ENCODE peak calls at places on chromosomes 11 and 22, in four cellular contexts. W is fibroblast of mammary gland; O is PC-9; Z is activated CD8-positive, alpha-beta T cell treated with anti-CD3 and anti-CD28 coated beads for 36 hours. B is an unnamed sample.

GRCh38 chr11:33766085-33766484 is 8.2 kb downstream of the FBXO3 start:
- DNase-seq in W (no peak), O (no peak), Z (no peak), B (no peak)

GRCh38 chr11:27158763-27159679 is 118.4 kb downstream of the BBOX1 start:
- DNase-seq in O (peak; percentile 56), Z (peak; percentile 44), W (peak; percentile 87), B (peak; percentile 34)

GRCh38 chr11:2196970-2197770 is 25.6 kb upstream of the TH start:
- DNase-seq in W (peak; percentile 47), Z (peak; percentile 86), O (peak; percentile 40), B (peak; percentile 91)

GRCh38 chr11:29272019-29272654 is 744.7 kb downstream of the KCNA4 start:
- DNase-seq in O (no peak), Z (no peak), W (peak; percentile 52), B (no peak)

GRCh38 chr11:39365809-39366436 is 2093.5 kb downstream of the LRRC4C start:
- DNase-seq in O (peak; percentile 37), W (no peak), Z (no peak), B (no peak)

GRCh38 chr22:21994881-21995444 is 12.4 kb upstream of the TOP3B start:
- DNase-seq in O (no peak), Z (no peak), W (no peak), B (no peak)

GRCh38 chr11:78346799-78347198 is 70.8 kb downstream of the GAB2 start:
- DNase-seq in O (no peak), W (peak; percentile 24), Z (no peak), B (no peak)

GRCh38 chr22:39229688-39230260 is 15.0 kb downstream of the PDGFB start:
- DNase-seq in W (no peak), Z (no peak), O (no peak), B (no peak)

GRCh38 chr22:41217553-41218157 is 12.5 kb downstream of the L3MBTL2 start:
- DNase-seq in O (no peak), Z (peak; percentile 65), W (peak; percentile 77), B (peak; percentile 59)

GRCh38 chr11:70127653-70128434 is 49.7 kb downstream of the ANO1 start:
- DNase-seq in W (no peak), Z (no peak), O (no peak), B (no peak)

GRCh38 chr11:65452806-65453490 is 30.4 kb downstream of the NEAT1 start:
- DNase-seq in Z (no peak), O (peak; percentile 86), W (peak; percentile 96), B (no peak)

GRCh38 chr11:125901872-125902271 is 1.1 kb downstream of the PUS3 start:
- DNase-seq in O (no peak), Z (no peak), W (no peak), B (no peak)

GRCh38 chr11:22225190-22225589 is 32.3 kb downstream of the ANO5 start:
- DNase-seq in Z (no peak), W (no peak), O (no peak), B (no peak)

GRCh38 chr11:69382131-69383128 is 88.5 kb downstream of the MYEOV start:
- DNase-seq in O (peak; percentile 82), W (peak; percentile 46), Z (peak; percentile 52), B (no peak)

GRCh38 chr11:7004482-7004881 is 15.7 kb downstream of the ZNF214 start:
- DNase-seq in O (no peak), Z (no peak), W (peak; percentile 95), B (no peak)

GRCh38 chr11:19281041-19281440 is 40.3 kb upstream of the E2F8 start:
- DNase-seq in O (no peak), W (no peak), Z (peak; percentile 9), B (no peak)

GRCh38 chr11:16397355-16397754 is 41.0 kb upstream of the SOX6 start:
- DNase-seq in Z (no peak), O (no peak), W (no peak), B (no peak)

GRCh38 chr11:102391549-102392237 is 44.7 kb downstream of the BIRC2 start:
- DNase-seq in Z (no peak), O (no peak), W (no peak), B (no peak)

GRCh38 chr22:29954203-29954855 is 71.4 kb downstream of the MTMR3 start:
- DNase-seq in O (no peak), W (no peak), Z (no peak), B (no peak)

GRCh38 chr11:128501576-128502549 is 85.5 kb downstream of the ETS1 start:
- DNase-seq in O (no peak), Z (no peak), W (peak; percentile 82), B (no peak)

GRCh38 chr11:1487091-1487850 is 692 bp upstream of the MOB2 start:
- DNase-seq in W (no peak), O (no peak), Z (no peak), B (no peak)

GRCh38 chr11:61334434-61335354 is 1.7 kb downstream of the TKFC start:
- DNase-seq in Z (no peak), W (peak; percentile 66), O (no peak), B (no peak)

GRCh38 chr11:132126973-132127900 is 756.8 kb downstream of the NTM start:
- DNase-seq in W (peak; percentile 90), O (no peak), Z (peak; percentile 23), B (no peak)

GRCh38 chr11:33377100-33377851 is 120.1 kb downstream of the HIPK3 start:
- DNase-seq in W (peak; percentile 21), Z (no peak), O (no peak), B (no peak)

GRCh38 chr11:34288482-34288881 is 69.3 kb downstream of the ABTB2 start:
- DNase-seq in W (no peak), Z (no peak), O (no peak), B (no peak)

GRCh38 chr11:68567553-68567952 is 107.0 kb downstream of the PPP6R3 start:
- DNase-seq in O (no peak), W (no peak), Z (no peak), B (no peak)

GRCh38 chr11:29018631-29019030 is 910.4 kb downstream of the METTL15 start:
- DNase-seq in O (peak; percentile 37), Z (no peak), W (peak; percentile 57), B (no peak)

GRCh38 chr11:94305146-94305545 is 766 bp downstream of the IZUMO1R start:
- DNase-seq in O (no peak), Z (no peak), W (peak; percentile 37), B (no peak)

GRCh38 chr11:10474551-10474950 is 19.5 kb downstream of the AMPD3 start:
- DNase-seq in W (no peak), Z (no peak), O (no peak), B (no peak)

GRCh38 chr11:66564984-66565383 is 3.4 kb downstream of the CTSF start:
- DNase-seq in O (no peak), Z (no peak), W (no peak), B (no peak)

GRCh38 chr22:25909988-25910387 is 168.0 kb downstream of the MYO18B start:
- DNase-seq in W (no peak), Z (no peak), O (no peak), B (no peak)

GRCh38 chr22:20661473-20661872 is 112.4 kb upstream of the SERPIND1 start:
- DNase-seq in O (no peak), W (no peak), Z (no peak), B (no peak)

GRCh38 chr11:100557830-100558611 is 129.1 kb upstream of the ARHGAP42 start:
- DNase-seq in O (no peak), W (peak; percentile 62), Z (no peak), B (no peak)

GRCh38 chr11:66950113-66950535 is 8.1 kb downstream of the PC start:
- DNase-seq in O (peak; percentile 99), W (peak; percentile 87), Z (peak; percentile 49), B (peak; percentile 56)

GRCh38 chr22:20750461-20751184 is 23.3 kb upstream of the SERPIND1 start:
- DNase-seq in O (no peak), Z (peak; percentile 63), W (peak; percentile 83), B (no peak)

GRCh38 chr22:17897411-17897810 is 123.1 kb upstream of the BID start:
- DNase-seq in W (no peak), O (no peak), Z (no peak), B (no peak)

GRCh38 chr22:17893900-17894299 is 119.6 kb upstream of the BID start:
- DNase-seq in O (no peak), W (no peak), Z (no peak), B (no peak)

GRCh38 chr22:17897864-17898263 is 123.6 kb upstream of the BID start:
- DNase-seq in O (no peak), Z (no peak), W (no peak), B (no peak)

GRCh38 chr22:17898375-17898774 is 124.1 kb upstream of the BID start:
- DNase-seq in W (no peak), Z (no peak), O (no peak), B (no peak)

GRCh38 chr22:17896552-17896951 is 122.3 kb upstream of the BID start:
- DNase-seq in Z (no peak), W (no peak), O (no peak), B (peak; percentile 55)
- TF ChIP-seq CTCF in Z (no peak), W (peak; percentile 30), O (peak; percentile 26), B (peak; percentile 55)

GRCh38 chr22:42930810-42931420 is 73.8 kb upstream of the ARFGAP3 start:
- DNase-seq in O (peak; percentile 47), Z (peak; percentile 31), W (peak; percentile 69), B (no peak)
- TF ChIP-seq CTCF in O (no peak), Z (no peak), W (peak; percentile 16), B (no peak)

GRCh38 chr11:103622296-103622695 is 414.1 kb upstream of the DDI1 start:
- DNase-seq in Z (no peak), W (no peak), O (no peak), B (no peak)

GRCh38 chr11:103618532-103618931 is 417.9 kb upstream of the DDI1 start:
- DNase-seq in O (no peak), Z (no peak), W (peak; percentile 91), B (no peak)

GRCh38 chr11:103623933-103624332 is 412.5 kb upstream of the DDI1 start:
- DNase-seq in Z (no peak), O (no peak), W (no peak), B (no peak)

GRCh38 chr11:103619938-103620337 is 416.5 kb upstream of the DDI1 start:
- DNase-seq in Z (no peak), W (peak; percentile 46), O (no peak), B (no peak)

DNA sequence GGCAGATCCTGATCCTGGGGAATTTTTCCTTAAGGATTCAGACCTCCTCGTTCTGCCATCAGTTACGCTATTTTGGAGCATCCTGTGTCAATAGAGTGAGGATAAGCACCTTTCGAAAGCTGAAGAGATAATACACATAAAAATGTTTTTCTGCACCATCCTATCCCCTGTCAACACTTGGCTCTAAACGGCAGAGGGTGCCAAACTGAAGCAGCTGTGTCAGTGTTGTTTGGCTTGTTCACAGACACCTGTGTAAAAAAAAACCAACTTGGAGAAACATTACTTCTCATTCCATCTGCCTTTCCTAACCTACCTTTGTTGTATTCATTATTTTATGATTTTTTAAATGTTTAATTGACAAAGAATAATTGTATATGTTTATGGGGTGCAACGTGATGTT is 417.0 kb upstream of the DDI1 start:
- DNase-seq in Z (no peak), O (no peak), W (peak; percentile 49), B (no peak)
- TF ChIP-seq CTCF in Z (no peak), O (peak; percentile 41), W (peak; percentile 25), B (no peak)

GRCh38 chr11:59501931-59502330 is 1.4 kb upstream of the OR4D11 start:
- DNase-seq in Z (no peak), W (no peak), O (no peak), B (no peak)

GRCh38 chr11:59503276-59503675 is at the start of gene OR4D11:
- DNase-seq in O (no peak), Z (no peak), W (no peak), B (no peak)
- TF ChIP-seq CTCF in O (no peak), Z (no peak), W (no peak), B (no peak)